ENCODE peak calls at places on chromosomes 3 and 15, in nine cellular contexts. A, F, Q, O, I, V, L, C and Z are unnamed samples.

GRCh38 chr3:149763565-149763964 is 11.3 kb upstream of the COMMD2 start:
- ATAC-seq in I (peak; percentile 36), C (no peak), A (no peak), L (no peak), Q (no peak), O (no peak), F (no peak), V (no peak), Z (no peak)

GRCh38 chr15:89400121-89400996 is 65.7 kb upstream of the POLG start:
- ATAC-seq in Q (no peak), F (peak; percentile 21), L (no peak), V (peak; percentile 14), O (peak; percentile 47), C (no peak), A (no peak), I (peak; percentile 71), Z (peak; percentile 19)

GRCh38 chr3:101229681-101230080 is 90.7 kb downstream of the IMPG2 start:
- ATAC-seq in C (peak; percentile 41), F (no peak), O (no peak), L (no peak), A (peak; percentile 48), V (no peak), Q (no peak), I (peak; percentile 31), Z (no peak)

GRCh38 chr3:45536316-45536715 is 58.2 kb upstream of the LIMD1 start:
- ATAC-seq in A (no peak), L (no peak), F (no peak), V (peak; percentile 30), I (no peak), O (no peak), C (no peak), Q (no peak), Z (no peak)

GRCh38 chr3:57143886-57144459 is 21.2 kb downstream of the IL17RD start:
- ATAC-seq in V (no peak), C (no peak), I (no peak), F (no peak), Q (no peak), L (no peak), O (no peak), A (peak; percentile 37), Z (no peak)

GRCh38 chr3:196645091-196645490 is 5.6 kb downstream of the NRROS start:
- ATAC-seq in L (no peak), Q (no peak), O (no peak), I (no peak), F (no peak), V (no peak), A (no peak), C (no peak), Z (no peak)

GRCh38 chr3:130826516-130826915 is 67.4 kb upstream of the ATP2C1 start:
- ATAC-seq in I (no peak), L (no peak), O (no peak), A (no peak), V (no peak), F (no peak), C (no peak), Q (no peak), Z (no peak)

GRCh38 chr3:119768668-119769393 is 13.1 kb upstream of the NR1I2 start:
- ATAC-seq in I (no peak), Q (no peak), A (no peak), V (no peak), O (no peak), L (no peak), C (peak; percentile 76), F (no peak), Z (no peak)

GRCh38 chr15:40244961-40245523 is 6.2 kb downstream of the PAK6 start:
- ATAC-seq in I (no peak), O (no peak), L (no peak), A (no peak), V (peak; percentile 46), Q (peak; percentile 50), C (peak; percentile 85), F (peak; percentile 63), Z (no peak)

GRCh38 chr3:127036209-127037020 is 53.5 kb downstream of the PLXNA1 start:
- ATAC-seq in L (no peak), Q (peak; percentile 35), F (no peak), O (no peak), C (no peak), V (no peak), A (no peak), I (no peak), Z (no peak)

GRCh38 chr15:57703387-57703786 is 3.1 kb upstream of the POLR2M start:
- ATAC-seq in A (no peak), I (no peak), C (no peak), Q (no peak), O (no peak), F (no peak), L (no peak), V (no peak), Z (no peak)

GRCh38 chr3:49518016-49518415 is 36.3 kb upstream of the BSN start:
- ATAC-seq in C (no peak), V (no peak), I (no peak), L (no peak), A (no peak), Q (no peak), O (no peak), F (no peak), Z (no peak)

GRCh38 chr15:29978411-29979382 is 104.1 kb upstream of the GOLGA8J start:
- ATAC-seq in O (no peak), C (no peak), L (no peak), I (peak; percentile 53), F (no peak), V (no peak), A (peak; percentile 39), Q (no peak), Z (no peak)

GRCh38 chr3:38574411-38575278 is 74.8 kb downstream of the SCN5A start:
- ATAC-seq in C (no peak), F (no peak), O (no peak), A (no peak), V (no peak), L (no peak), I (peak; percentile 37), Q (peak; percentile 75), Z (no peak)

GRCh38 chr3:128855574-128855973 is 23.8 kb upstream of the ACAD9 start:
- ATAC-seq in Q (no peak), V (no peak), I (no peak), L (no peak), O (no peak), C (no peak), F (no peak), A (peak; percentile 91), Z (no peak)

GRCh38 chr3:78994174-78995027 is 773.4 kb downstream of the ROBO1 start:
- ATAC-seq in I (no peak), L (no peak), V (peak; percentile 53), A (no peak), F (no peak), O (no peak), Q (no peak), C (peak; percentile 81), Z (no peak)

GRCh38 chr15:43133429-43134156 is at the start of gene TMEM62:
- ATAC-seq in F (peak; percentile 96), O (peak; percentile 97), C (peak; percentile 94), L (peak; percentile 96), Q (peak; percentile 91), V (peak; percentile 93), I (peak; percentile 92), A (peak; percentile 96), Z (peak; percentile 92)
- TF ChIP-seq POLR2A in F (peak; percentile 93), O (peak; percentile 99), C (peak; percentile 72), L (peak; percentile 94), Q (peak; percentile 66), V (no peak), I (peak; percentile 12), A (no peak), Z (peak; percentile 72)

DNA sequence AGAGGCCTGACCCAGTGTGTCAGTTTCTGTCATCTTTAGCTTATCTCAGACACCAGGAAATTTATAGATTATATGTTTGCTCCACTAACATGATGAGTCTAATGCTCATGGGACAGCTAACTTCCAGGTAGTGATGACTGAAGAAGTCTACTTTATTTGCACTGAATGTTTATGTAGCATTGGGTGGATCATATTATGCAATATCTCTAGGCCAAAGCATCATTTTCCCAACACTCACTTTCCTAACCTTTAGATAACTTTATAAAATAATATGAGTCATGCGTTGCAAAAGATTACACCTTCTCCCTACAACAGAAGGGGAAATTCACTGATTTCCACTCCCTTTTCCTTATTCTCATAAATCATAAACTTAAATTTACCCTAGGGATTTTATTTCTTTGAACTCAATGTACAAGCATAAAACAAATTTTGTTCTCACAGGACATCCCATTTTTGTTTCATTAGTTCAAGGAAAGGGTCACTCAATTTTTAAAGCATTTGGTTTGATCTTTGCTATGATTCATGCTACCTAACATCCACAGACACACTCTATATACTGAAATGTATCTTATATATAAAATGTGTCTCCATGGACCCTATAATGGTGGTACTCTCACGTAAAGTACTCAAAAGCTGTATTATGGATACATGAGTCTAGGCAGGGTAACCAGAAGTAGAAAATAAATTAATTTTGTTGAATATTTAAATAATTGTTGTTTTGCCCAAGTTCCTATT is 225.2 kb downstream of the WDR72 start:
- ATAC-seq in V (no peak), L (no peak), C (no peak), O (no peak), F (no peak), Q (no peak), I (peak; percentile 85), A (no peak), Z (no peak)
- TF ChIP-seq CTCF in V (no peak), L (no peak), C (no peak), O (no peak), F (no peak), Q (no peak), I (no peak), A (no peak), Z (no peak)

GRCh38 chr3:11642455-11643162 is 1.1 kb downstream of the VGLL4 start:
- ATAC-seq in F (peak; percentile 77), V (peak; percentile 48), C (peak; percentile 70), Q (peak; percentile 64), L (peak; percentile 85), I (peak; percentile 76), O (peak; percentile 80), A (peak; percentile 85), Z (peak; percentile 76)

GRCh38 chr3:11641316-11641682 is 2.4 kb downstream of the VGLL4 start:
- ATAC-seq in V (peak; percentile 4), C (no peak), O (no peak), L (no peak), F (no peak), I (no peak), A (no peak), Q (no peak), Z (no peak)

GRCh38 chr3:11643212-11644087 is at the start of gene VGLL4:
- ATAC-seq in I (peak; percentile 96), F (peak; percentile 84), V (peak; percentile 82), A (peak; percentile 90), O (peak; percentile 85), C (peak; percentile 96), L (peak; percentile 92), Q (peak; percentile 91), Z (peak; percentile 79)

GRCh38 chr3:11640009-11640673 is 3.6 kb downstream of the VGLL4 start:
- ATAC-seq in A (no peak), L (no peak), Q (no peak), C (no peak), I (no peak), F (no peak), O (no peak), V (no peak), Z (no peak)

GRCh38 chr3:11641683-11642407 is 1.9 kb downstream of the VGLL4 start:
- ATAC-seq in Q (no peak), F (no peak), L (peak; percentile 23), A (no peak), O (peak; percentile 37), C (no peak), I (no peak), V (peak; percentile 4), Z (no peak)
- TF ChIP-seq POLR2A in Q (no peak), F (no peak), L (no peak), A (no peak), O (no peak), C (no peak), I (no peak), V (no peak), Z (no peak)

GRCh38 chr15:49751191-49751590 is 130.3 kb downstream of the DTWD1 start:
- ATAC-seq in L (no peak), O (no peak), C (no peak), Q (no peak), F (no peak), V (no peak), I (no peak), A (peak; percentile 48), Z (no peak)
- TF ChIP-seq CTCF in L (no peak), O (no peak), C (no peak), Q (no peak), F (no peak), V (no peak), I (no peak), A (no peak), Z (no peak)